ENCODE peak calls at places on chromosomes 6 and 20, in seven cellular contexts. F is H1; N is lung; R is bronchial epithelial cell; V is WERI-Rb-1; O is naive thymus-derived CD4-positive, alpha-beta T cell; H is mammary epithelial cell. C is an unnamed sample.

GRCh38 chr20:50762435-50763201 is 31.2 kb downstream of the PARD6B start:
- DNase-seq in V (no peak), O (no peak), N (peak; percentile 72), R (peak; percentile 76), H (peak; percentile 82), F (peak; percentile 41), C (no peak)

GRCh38 chr20:62174021-62174804 is 8.6 kb upstream of the MTG2 start:
- DNase-seq in N (no peak), H (no peak), V (no peak), R (no peak), F (no peak), O (no peak), C (no peak)

GRCh38 chr20:45355209-45355608 is 7.0 kb upstream of the SDC4 start:
- DNase-seq in F (no peak), N (no peak), O (no peak), H (peak; percentile 61), V (no peak), R (peak; percentile 72), C (no peak)

GRCh38 chr6:158168054-158168303 is at the start of gene SERAC1:
- DNase-seq in N (no peak), H (no peak), F (peak; percentile 99), V (no peak), R (no peak), O (no peak), C (no peak)

GRCh38 chr6:8073758-8074157 is 9.6 kb upstream of the BLOC1S5 start:
- DNase-seq in H (no peak), F (no peak), R (no peak), V (no peak), O (no peak), N (no peak), C (no peak)

GRCh38 chr20:46111028-46111835 is 6.9 kb upstream of the CD40 start:
- DNase-seq in R (no peak), F (no peak), N (peak; percentile 46), V (peak; percentile 67), O (no peak), H (no peak), C (no peak)

GRCh38 chr20:60048634-60049578 is 90.7 kb downstream of the CDH26 start:
- DNase-seq in R (no peak), N (no peak), V (no peak), F (no peak), H (no peak), O (no peak), C (no peak)

GRCh38 chr6:124297507-124297906 is 493.8 kb downstream of the NKAIN2 start:
- DNase-seq in H (no peak), V (no peak), F (no peak), O (no peak), N (no peak), R (no peak), C (no peak)

GRCh38 chr20:49456646-49457045 is 25.8 kb downstream of the KCNB1 start:
- DNase-seq in F (no peak), N (no peak), R (no peak), V (no peak), O (no peak), H (no peak), C (no peak)

GRCh38 chr20:36632487-36633284 is 13.3 kb downstream of the SLA2 start:
- DNase-seq in F (peak; percentile 74), R (no peak), N (no peak), O (no peak), V (no peak), H (no peak), C (no peak)

GRCh38 chr6:113017316-113017715 is 670.2 kb downstream of the RFPL4B start:
- DNase-seq in H (no peak), O (no peak), N (no peak), R (no peak), V (no peak), F (no peak), C (no peak)

GRCh38 chr6:20238688-20239587 is 26.7 kb upstream of the MBOAT1 start:
- DNase-seq in O (no peak), N (no peak), F (no peak), R (no peak), V (no peak), H (no peak), C (no peak)

GRCh38 chr20:19170148-19170547 is 42.3 kb upstream of the SLC24A3 start:
- DNase-seq in N (no peak), F (no peak), O (no peak), H (no peak), R (no peak), V (no peak), C (no peak)
- H3K4me3 ChIP-seq in N (no peak overlapping the region), F (no peak overlapping the region), O (no peak overlapping the region), H (no peak overlapping the region), R (no peak overlapping the region), V (no peak overlapping the region), C (no peak overlapping the region)

GRCh38 chr6:16473184-16473907 is 235.0 kb downstream of the GMPR start:
- DNase-seq in R (no peak), N (no peak), V (no peak), O (no peak), F (no peak), H (no peak), C (no peak)

GRCh38 chr6:16473908-16474791 is 235.8 kb downstream of the GMPR start:
- DNase-seq in O (no peak), V (no peak), R (no peak), H (no peak), N (no peak), F (no peak), C (no peak)

GRCh38 chr6:16477367-16478149 is 239.2 kb downstream of the GMPR start:
- DNase-seq in O (no peak), R (no peak), F (no peak), H (no peak), N (peak; percentile 48), V (no peak), C (no peak)

GRCh38 chr6:16476861-16477260 is 238.5 kb downstream of the GMPR start:
- DNase-seq in N (no peak), O (no peak), F (no peak), R (no peak), H (no peak), V (no peak), C (no peak)

DNA sequence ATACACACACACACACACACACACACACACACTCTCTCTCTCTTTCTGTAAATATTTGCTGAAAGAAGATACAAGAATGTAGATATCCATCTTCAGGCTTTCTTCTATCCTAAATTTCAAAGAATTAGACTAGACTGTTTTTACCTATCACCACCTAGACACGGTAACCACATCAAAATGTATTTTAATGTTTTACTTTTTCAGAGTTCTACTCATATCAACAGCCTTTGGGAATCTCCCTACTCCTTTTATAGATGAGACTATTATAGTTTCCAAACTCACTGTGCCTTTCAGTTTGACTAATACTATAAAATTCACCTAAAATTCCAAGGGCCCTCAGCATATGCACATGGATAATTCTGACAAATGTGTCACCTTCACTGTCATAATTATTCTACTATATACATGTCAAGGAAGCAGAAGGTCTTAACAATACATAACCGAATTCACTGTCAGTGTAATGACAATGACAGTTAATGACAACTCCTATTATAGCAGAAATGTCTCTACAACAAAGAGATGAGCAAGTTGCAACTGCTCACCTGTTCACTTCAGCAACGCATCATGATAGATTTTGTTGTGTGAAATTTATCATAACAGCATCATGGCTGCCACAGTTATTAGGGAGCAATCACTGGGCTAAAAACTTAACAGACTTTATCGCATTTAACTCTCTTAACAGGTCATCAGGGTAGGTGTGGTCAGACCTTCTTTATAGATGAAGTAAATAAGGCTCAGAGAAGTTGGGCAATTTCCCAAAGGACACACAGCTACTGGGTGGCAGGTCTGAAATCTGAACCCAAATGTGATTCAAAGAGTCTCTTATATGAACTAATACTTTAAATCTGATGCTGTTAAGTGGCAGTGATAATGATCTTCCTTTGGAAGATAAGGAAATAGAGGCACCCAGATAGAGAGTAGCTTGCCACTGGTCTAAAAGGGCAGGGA is 236.7 kb downstream of the GMPR start:
- DNase-seq in V (no peak), H (no peak), O (peak; percentile 50), R (no peak), F (no peak), N (no peak), C (no peak)
- H3K4me3 ChIP-seq in V (no peak overlapping the region), H (no peak overlapping the region), O (no peak overlapping the region), R (no peak overlapping the region), F (no peak overlapping the region), N (no peak overlapping the region), C (no peak overlapping the region)

DNA sequence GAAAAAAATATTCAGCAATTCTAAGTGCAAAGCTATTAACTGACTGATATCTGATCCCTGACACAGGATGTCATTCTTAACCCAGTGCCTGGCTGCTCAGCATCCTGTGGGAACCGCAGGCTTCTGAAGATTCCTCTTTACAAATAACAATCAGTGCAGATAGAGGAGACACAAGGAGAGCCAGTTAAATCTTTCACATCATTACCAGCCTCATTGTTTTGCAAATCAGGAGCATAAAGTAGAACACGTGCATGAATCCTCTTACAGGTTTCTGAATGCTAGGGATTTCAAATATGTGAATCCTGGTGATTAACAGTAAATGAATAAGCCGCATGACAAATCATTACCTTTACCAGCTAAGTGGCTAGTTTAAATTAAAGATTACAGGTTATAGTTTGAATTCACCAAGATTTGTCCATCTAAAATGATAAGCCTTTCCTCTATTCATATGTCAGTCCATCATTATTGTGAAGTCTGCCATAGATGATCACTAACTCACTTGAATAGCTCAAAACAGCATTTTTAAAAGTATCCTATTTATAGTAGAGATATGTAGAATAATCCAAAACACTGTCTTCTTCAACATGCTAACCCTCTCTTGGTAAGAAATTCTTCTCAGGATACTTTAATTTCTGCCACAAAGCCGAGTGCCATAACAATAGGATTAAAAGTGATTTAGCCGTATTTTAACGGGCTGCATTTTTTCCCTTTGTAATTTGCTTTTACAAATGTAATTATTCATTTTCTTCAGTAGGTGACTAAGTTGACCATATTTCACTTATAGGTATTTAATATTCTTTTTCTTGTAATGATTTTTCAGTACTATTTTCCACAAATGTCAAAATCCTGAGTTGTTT is 367.3 kb upstream of the EPHA7 start:
- DNase-seq in H (no peak), V (no peak), R (no peak), F (no peak), O (no peak), N (no peak), C (peak; percentile 78)
- H3K4me3 ChIP-seq in H (no peak overlapping the region), V (no peak overlapping the region), R (no peak overlapping the region), F (no peak overlapping the region), O (no peak overlapping the region), N (no peak overlapping the region), C (no peak overlapping the region)

GRCh38 chr20:31569163-31570020 is 35.7 kb upstream of the ID1 start:
- DNase-seq in N (peak; percentile 42), R (no peak), F (peak; percentile 93), O (peak; percentile 54), H (peak; percentile 33), V (peak; percentile 83), C (peak; percentile 82)

GRCh38 chr20:31568041-31568731 is 36.9 kb upstream of the ID1 start:
- DNase-seq in V (no peak), R (no peak), H (no peak), N (no peak), F (no peak), O (no peak), C (no peak)

GRCh38 chr20:31570735-31571617 is 34.1 kb upstream of the ID1 start:
- DNase-seq in H (no peak), R (no peak), O (no peak), N (no peak), V (no peak), F (no peak), C (no peak)

GRCh38 chr20:31568773-31569162 is 36.3 kb upstream of the ID1 start:
- DNase-seq in R (no peak), O (no peak), V (no peak), N (no peak), F (peak; percentile 49), H (no peak), C (no peak)

DNA sequence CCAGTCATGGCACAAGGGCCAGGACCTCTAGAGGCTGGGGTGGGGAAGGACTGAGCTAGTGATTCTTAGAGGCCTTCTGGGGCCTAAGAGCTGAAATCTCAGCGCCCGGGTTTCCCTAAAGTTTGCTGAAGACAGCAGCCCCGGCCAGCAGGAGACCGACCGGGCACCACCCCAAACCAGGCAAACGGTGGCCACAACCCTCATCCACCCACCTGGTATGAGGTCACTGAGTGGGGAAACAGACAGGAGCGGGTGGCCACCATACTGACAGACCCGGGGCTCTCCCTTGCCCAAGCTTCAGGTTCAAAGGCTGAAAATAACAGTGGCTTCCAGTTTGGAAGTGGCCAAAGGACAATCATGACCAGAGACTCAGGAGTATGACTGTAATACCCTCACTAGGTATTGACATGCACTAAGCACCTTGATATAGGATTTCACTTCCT is 35.0 kb upstream of the ID1 start:
- DNase-seq in F (no peak), H (no peak), O (no peak), R (no peak), N (no peak), V (no peak), C (no peak)
- H3K4me3 ChIP-seq in F (no peak overlapping the region), H (no peak overlapping the region), O (no peak overlapping the region), R (no peak overlapping the region), N (no peak overlapping the region), V (no peak overlapping the region), C (no peak overlapping the region)